ENCODE peak calls at places on chromosomes 2 and 18, in six cellular contexts. B is GM04504; K is stimulated activated CD8-positive, alpha-beta memory T cell treated with anti-CD3 and anti-CD28 coated beads, Interleukin-4, amount 100 ng/mL, for 1 hour; E is NB4; T is HCEC 1CT; A is stimulated activated CD4-positive, alpha-beta T cell treated with anti-CD3 and anti-CD28 coated beads, Interleukin-2, amount 100 ng/mL, for 24 hours. Y is an unnamed sample.

GRCh38 chr2:231369580-231370428 is 25.7 kb upstream of the B3GNT7 start:
- DNase-seq in B (no peak), A (no peak), T (no peak), E (peak), K (no peak), Y (no peak)

GRCh38 chr2:205684871-205685313 is 2.6 kb downstream of the NRP2 start:
- DNase-seq in A (peak), E (no peak), B (no peak), K (no peak), T (no peak), Y (no peak)

GRCh38 chr18:75203456-75204261 is 5.3 kb downstream of the PTGR3 start:
- DNase-seq in B (no peak), T (no peak), E (no peak), K (no peak), A (no peak), Y (no peak)

GRCh38 chr2:144414324-144414845 is 105.5 kb downstream of the ZEB2 start:
- DNase-seq in B (peak), A (peak), K (no peak), E (peak), T (peak), Y (no peak)

GRCh38 chr2:100921685-100922161 is 80.4 kb upstream of the RPL31 start:
- DNase-seq in A (no peak), T (peak), E (no peak), B (peak), K (no peak), Y (no peak)

GRCh38 chr2:20562540-20563225 is 88.2 kb downstream of the HS1BP3 start:
- DNase-seq in T (no peak), B (no peak), K (no peak), A (no peak), E (peak), Y (no peak)

GRCh38 chr2:222440670-222441422 is 16.5 kb downstream of the SGPP2 start:
- DNase-seq in A (no peak), K (no peak), B (peak), E (peak), T (peak), Y (no peak)

GRCh38 chr2:95258271-95258670 is 16.0 kb upstream of the PROM2 start:
- DNase-seq in A (no peak), E (no peak), K (no peak), B (no peak), T (no peak), Y (no peak)

GRCh38 chr2:10909050-10909995 is 2.4 kb upstream of the KCNF1 start:
- DNase-seq in E (peak), K (no peak), A (peak), B (no peak), T (no peak), Y (no peak)

GRCh38 chr2:240149943-240150784 is 9.7 kb upstream of the OTOS start:
- DNase-seq in B (no peak), K (no peak), T (peak), E (peak), A (peak), Y (peak)

GRCh38 chr18:50090370-50091312 is 104.3 kb downstream of the MYO5B start:
- DNase-seq in K (no peak), B (no peak), A (no peak), E (no peak), T (no peak), Y (no peak)

Y was measured in LoVo.